ENCODE peak calls at places on chromosomes 7 and 10, in ten cellular contexts. Y is RKO; X is stimulated activated CD8-positive, alpha-beta memory T cell treated with anti-CD3 and anti-CD28 coated beads, Interleukin-7, amount 100 ng/mL, for 4 hours; F is activated T-cell treated with anti-CD3 and anti-CD28 coated beads for 1 hour; L is cardiac fibroblast; M is left ventricle myocardium superior; N is fibroblast of the conjunctiva; W is astrocyte; R is activated CD8-positive, alpha-beta memory T cell treated with anti-CD3 and anti-CD28 coated beads, Interleukin-2, amount 50 U/mL, for 48 hours; E is activated CD4-positive, alpha-beta T cell treated with anti-CD3 and anti-CD28 coated beads, Interleukin-2, amount 50 U/mL, for 1 hour. Z is an unnamed sample.

GRCh38 chr10:102632394-102633062 is 11.8 kb upstream of the TRIM8 start:
- DNase-seq in Y (no peak), X (no peak), F (no peak), L (no peak), M (peak; percentile 51), N (no peak), W (no peak), R (no peak), E (no peak), Z (no peak)

GRCh38 chr10:95440756-95441546 is 120.2 kb downstream of the SORBS1 start:
- DNase-seq in Y (no peak), X (no peak), F (no peak), L (no peak), M (no peak), N (no peak), W (peak; percentile 70), R (no peak), E (no peak), Z (no peak)

GRCh38 chr10:12927896-12928295 is 73.6 kb downstream of the CCDC3 start:
- DNase-seq in Y (no peak), X (no peak), F (no peak), L (no peak), M (no peak), N (no peak), W (no peak), R (no peak), E (no peak), Z (no peak)

GRCh38 chr10:117373848-117374505 is 1.3 kb downstream of the PDZD8 start:
- DNase-seq in Y (peak; percentile 62), X (peak; percentile 20), F (no peak), L (peak; percentile 74), M (peak; percentile 61), N (no peak), W (peak; percentile 29), R (peak; percentile 61), E (peak; percentile 26), Z (no peak)

GRCh38 chr7:3043544-3044395 is at the start of gene CARD11:
- DNase-seq in Y (no peak), X (peak; percentile 43), F (peak; percentile 39), L (no peak), M (no peak), N (no peak), W (no peak), R (peak; percentile 75), E (peak; percentile 54), Z (no peak)

GRCh38 chr7:22052221-22052639 is 106.5 kb upstream of the CDCA7L start:
- DNase-seq in Y (peak; percentile 41), X (no peak), F (no peak), L (no peak), M (no peak), N (no peak), W (no peak), R (no peak), E (no peak), Z (no peak)

GRCh38 chr10:33238643-33239042 is 95.8 kb downstream of the NRP1 start:
- DNase-seq in Y (peak; percentile 64), X (no peak), F (no peak), L (peak; percentile 89), M (no peak), N (no peak), W (peak; percentile 96), R (no peak), E (no peak), Z (peak; percentile 82)

GRCh38 chr7:106313456-106313891 is 28.7 kb upstream of the NAMPT start:
- DNase-seq in Y (no peak), X (no peak), F (no peak), L (peak; percentile 84), M (no peak), N (peak; percentile 27), W (peak; percentile 86), R (no peak), E (no peak), Z (peak; percentile 41)

GRCh38 chr7:125491137-125491536 is 561.5 kb upstream of the POT1 start:
- DNase-seq in Y (no peak), X (no peak), F (no peak), L (peak; percentile 0), M (no peak), N (no peak), W (no peak), R (no peak), E (no peak), Z (no peak)

GRCh38 chr7:140674899-140675701 is 2.4 kb downstream of the ADCK2 start:
- DNase-seq in Y (peak; percentile 90), X (no peak), F (no peak), L (peak; percentile 72), M (no peak), N (peak; percentile 61), W (peak; percentile 25), R (no peak), E (no peak), Z (no peak)

GRCh38 chr7:50681451-50682045 is 101.1 kb downstream of the GRB10 start:
- DNase-seq in Y (no peak), X (no peak), F (no peak), L (no peak), M (no peak), N (no peak), W (no peak), R (no peak), E (no peak), Z (no peak)

Z was measured in AG04449.